ENCODE peak calls at places on chromosomes 12 and 14, in nine cellular contexts. Y is astrocyte of the cerebellum, Z is fibroblast of pulmonary artery, C is AG09319, O is fibroblast of mammary gland, P is brain microvascular endothelial cell, J is upper lobe of left lung, L is endothelial cell of umbilical vein, N is pancreas. T is an unnamed sample.

GRCh38 chr12:20865873-20866272 is 55.4 kb downstream of the SLCO1B3 start:
- DNase-seq in C (no peak), J (no peak), Y (no peak), P (no peak), L (peak; percentile 31), O (no peak), N (no peak), Z (peak; percentile 22), T (no peak)

GRCh38 chr14:102873131-102873530 is 49.3 kb upstream of the AMN start:
- DNase-seq in Z (no peak), J (no peak), O (no peak), P (no peak), Y (no peak), L (no peak), C (no peak), N (no peak), T (no peak)

GRCh38 chr12:64006211-64006610 is 161.7 kb downstream of the SRGAP1 start:
- DNase-seq in L (no peak), Y (no peak), O (no peak), Z (peak; percentile 54), C (no peak), N (no peak), J (no peak), P (peak; percentile 90), T (peak; percentile 49)

GRCh38 chr12:57687862-57688261 is 6.1 kb upstream of the OS9 start:
- DNase-seq in O (no peak), Z (no peak), Y (no peak), C (no peak), N (no peak), L (no peak), J (no peak), P (no peak), T (no peak)

GRCh38 chr12:9509464-9510166 is 98.1 kb downstream of the KLRB1 start:
- DNase-seq in J (no peak), Y (peak; percentile 79), C (peak; percentile 2), P (peak; percentile 8), O (no peak), N (peak; percentile 9), Z (peak; percentile 56), L (no peak), T (no peak)

GRCh38 chr12:116697305-116698130 is 40.4 kb downstream of the SPRING1 start:
- DNase-seq in O (peak; percentile 30), N (peak; percentile 67), Z (no peak), P (no peak), L (no peak), J (peak; percentile 42), C (no peak), Y (no peak), T (no peak)

GRCh38 chr12:57504033-57504432 is 16.2 kb downstream of the MARS1 start:
- DNase-seq in N (no peak), Y (no peak), C (no peak), O (no peak), Z (no peak), P (no peak), L (no peak), J (no peak), T (no peak)

GRCh38 chr12:65184858-65185229 is 15.5 kb downstream of the LEMD3 start:
- DNase-seq in O (no peak), N (no peak), Z (no peak), C (no peak), L (no peak), Y (no peak), P (no peak), J (no peak), T (no peak)

GRCh38 chr14:93333631-93334095 is 827 bp upstream of the BTBD7 start:
- DNase-seq in C (no peak), P (no peak), L (no peak), Y (no peak), Z (no peak), J (no peak), N (no peak), O (no peak), T (no peak)

GRCh38 chr14:93330609-93331000 is 2.2 kb downstream of the BTBD7 start:
- DNase-seq in Z (no peak), Y (no peak), J (no peak), N (no peak), O (no peak), C (no peak), L (no peak), P (no peak), T (no peak)

GRCh38 chr14:93332853-93333630 is at the start of gene BTBD7:
- DNase-seq in N (peak; percentile 95), Y (peak; percentile 83), Z (peak; percentile 94), O (peak; percentile 91), J (peak; percentile 95), L (peak; percentile 97), P (peak; percentile 91), C (peak; percentile 85), T (peak; percentile 96)

GRCh38 chr14:93331375-93332031 is 1.3 kb downstream of the BTBD7 start:
- DNase-seq in N (peak; percentile 20), C (no peak), Y (no peak), P (no peak), O (peak; percentile 4), Z (no peak), J (no peak), L (peak; percentile 95), T (no peak)

DNA sequence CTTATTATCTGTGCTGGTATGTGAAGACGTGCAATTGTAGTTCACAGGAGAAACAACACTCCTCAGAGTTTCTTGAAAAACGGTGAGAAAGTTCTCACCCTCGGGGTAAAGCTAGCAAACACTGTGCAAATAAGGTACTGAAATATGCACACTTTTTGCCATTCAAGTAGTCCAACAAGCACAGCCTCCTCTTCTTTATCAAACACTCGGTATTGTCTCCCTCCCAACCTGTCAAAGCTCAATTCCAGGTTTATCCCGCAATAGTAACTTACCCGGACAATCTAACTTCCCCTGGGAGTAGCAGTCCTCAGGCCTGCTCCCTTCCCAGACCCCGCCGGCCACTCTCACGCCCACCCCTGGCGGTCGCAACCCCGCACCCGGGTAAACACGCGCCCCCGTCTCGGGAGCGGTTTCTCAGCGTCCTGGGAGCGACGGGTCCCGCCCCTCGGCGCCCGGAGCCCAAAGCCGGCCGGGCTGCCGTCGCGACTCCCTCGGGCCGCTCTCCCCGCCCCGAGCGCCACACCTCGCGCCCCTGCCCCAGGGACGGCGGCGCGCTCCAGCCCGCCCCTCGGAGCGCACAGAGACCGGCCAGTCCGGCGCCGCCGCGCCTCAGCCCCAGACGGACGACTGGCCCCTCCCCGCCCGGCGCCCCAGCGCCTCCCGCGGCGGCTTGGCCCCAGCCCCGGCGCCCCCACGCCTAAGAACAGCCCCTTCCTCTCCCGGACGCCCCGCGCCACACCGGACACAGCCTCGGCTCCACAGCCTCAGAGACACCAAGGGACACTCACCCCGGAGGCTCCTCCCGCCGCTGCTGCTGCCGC is 594 bp downstream of the BTBD7 start:
- DNase-seq in N (peak; percentile 65), Z (peak; percentile 56), J (peak; percentile 69), Y (no peak), O (peak; percentile 27), C (no peak), L (peak; percentile 70), P (no peak), T (peak; percentile 9)
- TF ChIP-seq CTCF in N (no peak), Z (no peak), J (no peak), Y (no peak), O (no peak), C (no peak), L (no peak), P (peak; percentile 14), T (no peak)

GRCh38 chr14:30673071-30673470 is 51.0 kb downstream of the SCFD1 start:
- DNase-seq in P (no peak), J (no peak), Z (no peak), N (no peak), Y (no peak), C (no peak), O (no peak), L (no peak), T (no peak)

GRCh38 chr14:30681752-30682355 is 59.7 kb downstream of the SCFD1 start:
- DNase-seq in O (peak; percentile 25), Z (peak; percentile 29), N (no peak), Y (no peak), J (no peak), P (peak; percentile 1), C (no peak), L (peak; percentile 19), T (no peak)

GRCh38 chr14:30680036-30680435 is 57.9 kb downstream of the SCFD1 start:
- DNase-seq in L (no peak), Z (no peak), C (no peak), O (no peak), P (no peak), Y (no peak), N (no peak), J (no peak), T (no peak)

GRCh38 chr14:30679032-30679431 is 56.9 kb downstream of the SCFD1 start:
- DNase-seq in P (no peak), N (no peak), J (no peak), Z (no peak), Y (no peak), L (no peak), O (no peak), C (no peak), T (no peak)
- TF ChIP-seq CTCF in P (no peak), N (no peak), J (no peak), Z (no peak), Y (no peak), L (no peak), O (no peak), C (no peak), T (no peak)

GRCh38 chr12:132343294-132343972 is 14.0 kb upstream of the GALNT9 start:
- DNase-seq in O (no peak), L (no peak), Z (no peak), N (no peak), P (no peak), J (no peak), C (no peak), Y (no peak), T (no peak)

GRCh38 chr12:132341318-132342050 is 12.1 kb upstream of the GALNT9 start:
- DNase-seq in Y (no peak), C (no peak), N (no peak), P (no peak), Z (no peak), O (no peak), L (no peak), J (no peak), T (no peak)

GRCh38 chr12:132342828-132343227 is 13.4 kb upstream of the GALNT9 start:
- DNase-seq in C (no peak), N (no peak), Z (no peak), Y (no peak), P (no peak), J (no peak), O (no peak), L (no peak), T (no peak)

GRCh38 chr12:132344181-132344580 is 14.8 kb upstream of the GALNT9 start:
- DNase-seq in C (no peak), Y (no peak), Z (no peak), L (no peak), N (no peak), P (no peak), J (no peak), O (no peak), T (no peak)

DNA sequence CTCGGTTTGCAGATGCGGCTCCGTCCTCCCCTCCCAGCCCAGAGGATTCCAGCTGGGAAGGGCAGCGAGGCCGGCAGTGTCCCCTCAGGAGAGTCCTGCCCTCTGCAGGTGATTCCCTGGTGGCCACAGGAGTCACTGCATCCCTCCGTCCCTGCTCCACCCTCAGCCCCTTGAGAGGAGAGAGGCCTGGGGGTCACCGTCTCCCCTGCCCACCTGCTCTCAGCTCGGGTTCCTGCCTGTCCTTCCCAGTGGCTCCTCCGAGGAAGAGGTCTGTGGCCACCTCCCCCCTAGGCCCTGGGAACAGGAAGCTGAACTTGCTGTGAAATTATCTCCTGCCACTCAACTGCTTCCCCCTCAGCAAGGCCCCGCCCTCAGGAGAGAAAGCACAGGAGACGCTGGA is 12.9 kb upstream of the GALNT9 start:
- DNase-seq in Z (no peak), N (no peak), C (no peak), P (no peak), J (no peak), O (no peak), L (no peak), Y (no peak), T (no peak)
- TF ChIP-seq CTCF in Z (peak; percentile 41), N (no peak), C (no peak), P (peak; percentile 44), J (no peak), O (peak; percentile 5), L (peak; percentile 20), Y (no peak), T (peak; percentile 57)

DNA sequence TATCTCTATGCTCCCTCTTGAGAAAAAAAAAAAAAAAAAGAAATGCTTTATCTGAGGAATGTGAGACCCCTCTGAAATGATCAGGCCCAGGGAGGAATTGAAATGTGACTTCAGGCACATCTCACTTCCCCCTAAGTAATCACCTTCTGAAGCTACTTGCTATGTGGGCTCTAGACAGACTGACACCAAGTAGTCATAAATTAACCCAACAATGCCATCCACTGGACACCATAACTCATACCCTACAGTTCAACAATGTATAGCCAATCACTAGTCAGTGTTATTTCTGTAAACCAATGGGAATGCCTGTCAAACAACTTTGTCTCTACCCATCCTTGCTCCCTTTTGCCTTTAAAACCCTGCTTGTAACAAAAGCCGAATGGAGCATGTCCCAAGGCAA is 182.8 kb upstream of the TMPO start:
- DNase-seq in C (no peak), P (no peak), L (no peak), O (no peak), Y (no peak), Z (no peak), N (no peak), J (no peak), T (no peak)
- TF ChIP-seq CTCF in C (no peak), P (no peak), L (no peak), O (no peak), Y (no peak), Z (no peak), N (no peak), J (no peak), T (no peak)

T was measured in HFFc6.